ENCODE peak calls at places on chromosomes 1 and 21, in six cellular contexts. B, I, F, E, Y and A are unnamed samples.

GRCh38 chr1:13623021-13623637 is 39.5 kb downstream of the PDPN start:
- DNase-seq in B (no peak), I (no peak), F (no peak), E (no peak), Y (no peak), A (no peak)

GRCh38 chr1:220300442-220301121 is 28.3 kb upstream of the RAB3GAP2 start:
- DNase-seq in B (peak), I (peak), F (no peak), E (peak), Y (peak), A (no peak)

GRCh38 chr1:212680691-212681090 is 18.9 kb downstream of the BATF3 start:
- DNase-seq in B (no peak), I (no peak), F (no peak), E (no peak), Y (no peak), A (no peak)

GRCh38 chr1:94039871-94040569 is 80.9 kb downstream of the ABCA4 start:
- DNase-seq in B (no peak), I (no peak), F (no peak), E (no peak), Y (no peak), A (no peak)

GRCh38 chr1:191901651-191902050 is 256.6 kb upstream of the RGS18 start:
- DNase-seq in B (no peak), I (no peak), F (no peak), E (peak), Y (no peak), A (no peak)

GRCh38 chr1:54356680-54357147 is 49.5 kb downstream of the SSBP3 start:
- DNase-seq in B (no peak), I (no peak), F (peak), E (no peak), Y (no peak), A (peak)

GRCh38 chr1:47334765-47335435 is 1.3 kb downstream of the CMPK1 start:
- DNase-seq in B (no peak), I (no peak), F (no peak), E (no peak), Y (peak), A (no peak)

GRCh38 chr21:32554832-32555436 is 30.4 kb downstream of the TCP10L start:
- DNase-seq in B (peak), I (no peak), F (no peak), E (no peak), Y (peak), A (no peak)

GRCh38 chr1:160366731-160367515 is at the start of gene NHLH1:
- DNase-seq in B (no peak), I (no peak), F (no peak), E (no peak), Y (no peak), A (no peak)